ENCODE peak calls at places on chromosomes 11 and 22, in seven cellular contexts. U is OCI-LY7; O is astrocyte of the spinal cord; R is fibroblast of lung; W is AG09309; S is naive thymus-derived CD4-positive, alpha-beta T cell; C is cardiac muscle cell. F is an unnamed sample.

GRCh38 chr11:127866109-127866508 is 721.2 kb downstream of the ETS1 start:
- DNase-seq in U (no peak), O (no peak), R (no peak), W (no peak), S (no peak), C (no peak), F (no peak)

GRCh38 chr22:34973926-34974325 is 92.0 kb upstream of the ISX start:
- DNase-seq in U (no peak), O (peak; percentile 1), R (no peak), W (no peak), S (no peak), C (no peak), F (no peak)

GRCh38 chr11:131884461-131885073 is 514.2 kb downstream of the NTM start:
- DNase-seq in U (no peak), O (no peak), R (no peak), W (no peak), S (no peak), C (no peak), F (no peak)

GRCh38 chr22:49046546-49047305 is 780.9 kb downstream of the BRD1 start:
- DNase-seq in U (peak; percentile 70), O (no peak), R (no peak), W (no peak), S (no peak), C (no peak), F (peak; percentile 34)

GRCh38 chr11:69352715-69353325 is 58.9 kb downstream of the MYEOV start:
- DNase-seq in U (no peak), O (peak; percentile 90), R (peak; percentile 91), W (peak; percentile 86), S (no peak), C (peak; percentile 74), F (no peak)

GRCh38 chr11:28836285-28837081 is 728.3 kb downstream of the METTL15 start:
- DNase-seq in U (no peak), O (peak; percentile 97), R (peak; percentile 69), W (peak; percentile 98), S (no peak), C (peak; percentile 95), F (no peak)

GRCh38 chr22:28560005-28560742 is 119.5 kb downstream of the TTC28 start:
- DNase-seq in U (no peak), O (peak; percentile 12), R (peak; percentile 46), W (peak; percentile 14), S (no peak), C (peak; percentile 71), F (no peak)

GRCh38 chr22:19060356-19061009 is 61.7 kb downstream of the DGCR2 start:
- DNase-seq in U (no peak), O (peak; percentile 71), R (peak; percentile 48), W (no peak), S (no peak), C (no peak), F (no peak)

GRCh38 chr11:69241075-69241740 is 52.7 kb upstream of the MYEOV start:
- DNase-seq in U (no peak), O (no peak), R (no peak), W (no peak), S (no peak), C (no peak), F (no peak)

GRCh38 chr22:27331526-27332281 is 469.9 kb downstream of the MN1 start:
- DNase-seq in U (no peak), O (peak; percentile 48), R (peak; percentile 47), W (peak; percentile 21), S (no peak), C (peak; percentile 86), F (no peak)

GRCh38 chr11:126029805-126030204 is 32.9 kb downstream of the CDON start:
- DNase-seq in U (no peak), O (no peak), R (no peak), W (no peak), S (no peak), C (no peak), F (no peak)

GRCh38 chr22:47069270-47069669 is 306.8 kb downstream of the TBC1D22A start:
- DNase-seq in U (no peak), O (no peak), R (no peak), W (no peak), S (no peak), C (no peak), F (no peak)

GRCh38 chr11:128906185-128907065 is 15.3 kb downstream of the KCNJ5 start:
- DNase-seq in U (no peak), O (no peak), R (no peak), W (no peak), S (no peak), C (no peak), F (no peak)

GRCh38 chr11:105367129-105367528 is 227.6 kb upstream of the CARD18 start:
- DNase-seq in U (no peak), O (no peak), R (no peak), W (no peak), S (no peak), C (no peak), F (no peak)

DNA sequence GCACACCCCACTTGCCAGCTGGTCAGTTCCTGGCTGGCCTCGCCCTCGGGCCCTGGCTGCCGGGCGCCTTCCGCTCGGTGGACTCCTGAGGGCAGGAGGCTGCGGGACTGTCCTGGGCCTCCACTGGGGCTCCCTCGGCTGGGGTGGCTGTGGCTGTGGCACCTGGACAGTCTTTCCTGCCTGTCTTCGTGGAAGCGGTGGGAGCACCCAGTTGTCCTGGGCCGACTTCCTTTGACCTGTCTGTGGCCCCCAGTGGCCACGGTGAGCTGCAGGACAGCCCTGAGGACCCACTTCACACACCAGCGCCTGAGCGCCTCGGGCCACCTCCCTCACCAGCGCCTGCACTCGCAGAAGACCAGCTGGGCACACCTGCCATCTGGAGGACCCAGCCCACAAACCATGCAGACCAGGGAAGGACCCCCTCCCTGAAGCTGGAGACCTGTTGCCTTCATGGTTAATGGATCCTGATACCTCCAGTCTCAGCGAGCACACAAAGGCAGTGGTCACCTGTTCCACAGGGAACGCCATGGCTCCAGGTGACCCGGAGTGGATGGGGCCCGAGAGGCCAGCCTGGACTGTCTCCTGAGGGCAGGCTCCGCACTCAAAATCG is 1.7 kb upstream of the EPS8L2 start:
- DNase-seq in U (no peak), O (no peak), R (no peak), W (no peak), S (no peak), C (no peak), F (no peak)
- H3K4me3 ChIP-seq in U (no peak overlapping the region), O (no peak overlapping the region), R (no peak overlapping the region), W (no peak overlapping the region), S (no peak overlapping the region), C (no peak overlapping the region), F (no peak overlapping the region)

GRCh38 chr11:111515591-111515990 is 1.0 kb downstream of the HOATZ start:
- DNase-seq in U (no peak), O (no peak), R (no peak), W (no peak), S (no peak), C (no peak), F (no peak)

GRCh38 chr11:111514216-111515031 is at the start of gene HOATZ:
- DNase-seq in U (no peak), O (peak; percentile 33), R (peak; percentile 34), W (no peak), S (no peak), C (peak; percentile 27), F (peak; percentile 32)

GRCh38 chr11:111510311-111510710 is 1.9 kb downstream of the BTG4 start:
- DNase-seq in U (no peak), O (no peak), R (no peak), W (no peak), S (no peak), C (no peak), F (no peak)

GRCh38 chr11:111513240-111513605 is 1.0 kb upstream of the BTG4 start:
- DNase-seq in U (no peak), O (no peak), R (no peak), W (no peak), S (no peak), C (no peak), F (no peak)

DNA sequence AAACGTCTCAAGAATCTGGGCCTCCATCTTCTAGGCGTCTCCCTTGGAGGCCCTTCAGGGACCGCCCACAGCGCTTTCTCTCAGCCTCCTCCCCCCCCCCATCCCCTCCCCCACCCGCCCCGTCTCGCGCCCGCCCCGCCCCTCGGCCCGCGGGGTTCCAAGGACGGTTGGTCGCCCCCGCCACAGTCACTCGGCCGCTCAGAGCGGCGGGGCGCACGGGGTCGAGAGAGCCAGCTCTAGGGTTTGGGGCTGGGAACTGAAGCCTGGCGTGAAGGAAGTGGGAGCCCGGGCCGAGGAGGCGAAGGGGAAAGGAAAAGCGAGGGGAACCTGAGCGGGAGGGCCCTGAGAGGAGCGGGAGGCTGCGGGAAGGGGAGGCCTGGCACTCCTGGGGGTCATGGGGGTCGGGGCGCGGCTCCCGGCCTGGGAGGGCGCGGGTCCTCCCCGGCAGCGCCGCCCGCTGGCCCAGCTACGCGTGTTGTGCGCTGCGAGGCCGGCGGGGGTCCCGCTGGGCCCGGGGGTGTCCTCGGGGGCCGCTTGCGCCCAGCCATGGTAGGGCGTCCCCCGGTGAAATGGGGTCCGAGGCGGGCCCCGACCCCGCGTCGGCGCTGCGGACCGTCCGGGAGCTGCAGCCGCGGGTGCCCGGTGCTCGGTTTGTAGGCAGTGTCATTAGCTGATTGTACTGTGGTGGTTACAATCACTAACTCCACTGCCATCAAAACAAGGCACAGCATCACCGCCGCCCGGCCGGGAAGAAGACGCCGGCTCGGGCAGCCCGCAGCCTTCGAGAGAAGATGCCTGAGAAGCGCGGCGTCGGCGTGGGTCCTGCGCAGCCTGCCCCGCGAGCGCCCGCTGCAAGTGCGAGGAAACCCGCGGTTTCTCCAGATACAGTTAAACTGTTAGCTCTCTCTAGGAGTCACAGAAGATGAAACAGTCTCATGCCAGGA is at the start of gene BTG4:
- DNase-seq in U (no peak), O (no peak), R (no peak), W (no peak), S (no peak), C (peak; percentile 27), F (no peak)
- H3K4me3 ChIP-seq in U (no peak within 1 kb of the TSS), O (peak within 1 kb of the TSS; percentile 44), R (peak within 1 kb of the TSS; percentile 36), W (peak within 1 kb of the TSS; percentile 54), S (no peak within 1 kb of the TSS), C (peak within 1 kb of the TSS; percentile 25), F (no peak within 1 kb of the TSS)

GRCh38 chr22:50696251-50696798 is 23.7 kb downstream of the SHANK3 start:
- DNase-seq in U (no peak), O (no peak), R (no peak), W (no peak), S (no peak), C (no peak), F (no peak)

GRCh38 chr22:50698546-50698945 is 25.9 kb downstream of the SHANK3 start:
- DNase-seq in U (no peak), O (no peak), R (no peak), W (no peak), S (no peak), C (no peak), F (no peak)

GRCh38 chr22:50696799-50697561 is 24.4 kb downstream of the SHANK3 start:
- DNase-seq in U (no peak), O (no peak), R (peak; percentile 11), W (no peak), S (no peak), C (peak; percentile 39), F (no peak)

GRCh38 chr22:50699001-50699753 is 26.6 kb downstream of the SHANK3 start:
- DNase-seq in U (no peak), O (no peak), R (no peak), W (no peak), S (no peak), C (no peak), F (no peak)

GRCh38 chr22:50697667-50698506 is 25.3 kb downstream of the SHANK3 start:
- DNase-seq in U (no peak), O (no peak), R (no peak), W (no peak), S (no peak), C (no peak), F (no peak)
- H3K4me3 ChIP-seq in U (no peak overlapping the region), O (peak overlapping the region; percentile 42), R (peak overlapping the region; percentile 29), W (peak overlapping the region; percentile 45), S (no peak overlapping the region), C (peak overlapping the region; percentile 55), F (no peak overlapping the region)

GRCh38 chr11:118633979-118634378 is 26.6 kb downstream of the PHLDB1 start:
- DNase-seq in U (no peak), O (peak; percentile 38), R (peak; percentile 43), W (no peak), S (no peak), C (no peak), F (no peak)
- H3K4me3 ChIP-seq in U (no peak overlapping the region), O (no peak overlapping the region), R (no peak overlapping the region), W (no peak overlapping the region), S (no peak overlapping the region), C (no peak overlapping the region), F (no peak overlapping the region)